ENCODE peak calls at places on chromosomes 1 and 21, in seven cellular contexts. J is left lung, I is activated T-cell treated with anti-CD3 and anti-CD28 coated beads for 24 hours, G is fibroblast of mammary gland, B is GM13977, L is NCI-H1694 treated with DMSO at 0.1 percent for 48 hours, R is HS-27A. K is an unnamed sample.

GRCh38 chr1:205172729-205173366 is 38.7 kb downstream of the DSTYK start:
- DNase-seq in B (no peak), I (no peak), J (no peak), L (no peak), R (peak; percentile 83), G (peak; percentile 98), K (peak; percentile 97)

GRCh38 chr1:228978486-228979324 is 243.4 kb downstream of the RHOU start:
- DNase-seq in B (no peak), R (no peak), I (no peak), G (peak; percentile 49), J (no peak), L (peak; percentile 22), K (peak; percentile 45)

GRCh38 chr1:9061949-9062555 is 7.4 kb downstream of the SLC2A5 start:
- DNase-seq in J (no peak), B (no peak), L (no peak), I (no peak), R (no peak), G (peak; percentile 64), K (peak; percentile 32)

GRCh38 chr1:100164226-100164625 is 13.8 kb downstream of the LRRC39 start:
- DNase-seq in G (peak; percentile 90), J (no peak), I (no peak), L (no peak), R (no peak), B (no peak), K (peak; percentile 93)

GRCh38 chr1:95731466-95731865 is 497.5 kb downstream of the RWDD3 start:
- DNase-seq in I (no peak), G (no peak), R (no peak), B (no peak), J (no peak), L (no peak), K (no peak)

GRCh38 chr1:185719021-185719420 is 15.2 kb upstream of the HMCN1 start:
- DNase-seq in B (no peak), I (no peak), L (no peak), R (peak; percentile 82), J (no peak), G (peak; percentile 99), K (peak; percentile 96)

GRCh38 chr1:154463512-154463990 is 38.5 kb upstream of the TDRD10 start:
- DNase-seq in B (no peak), G (no peak), R (no peak), J (no peak), I (peak; percentile 49), L (no peak), K (peak; percentile 17)

GRCh38 chr1:116465845-116466685 is 93.0 kb downstream of the ATP1A1 start:
- DNase-seq in R (no peak), L (no peak), G (no peak), I (no peak), J (no peak), B (no peak), K (no peak)

GRCh38 chr21:34205811-34206635 is 132.6 kb downstream of the MRPS6 start:
- DNase-seq in J (no peak), G (peak; percentile 54), I (no peak), L (peak; percentile 97), R (no peak), B (peak; percentile 49), K (peak; percentile 31)

GRCh38 chr1:6235302-6235680 is 473 bp downstream of the ICMT start:
- DNase-seq in B (no peak), J (no peak), R (no peak), L (no peak), G (no peak), I (no peak), K (peak; percentile 21)

GRCh38 chr1:14952626-14953314 is 200.8 kb upstream of the TMEM51 start:
- DNase-seq in L (no peak), I (no peak), B (no peak), G (no peak), J (peak; percentile 39), R (no peak), K (peak; percentile 35)

GRCh38 chr1:47776554-47777156 is 220.5 kb downstream of the TRABD2B start:
- DNase-seq in I (no peak), R (no peak), J (peak; percentile 36), B (no peak), L (no peak), G (no peak), K (no peak)

GRCh38 chr1:209870151-209870831 is 42.5 kb downstream of the UTP25 start:
- DNase-seq in J (no peak), I (no peak), R (no peak), G (peak; percentile 73), B (no peak), L (no peak), K (peak; percentile 58)

GRCh38 chr1:53731779-53732305 is 7.1 kb downstream of the GLIS1 start:
- DNase-seq in B (no peak), I (no peak), L (no peak), G (peak; percentile 40), J (no peak), R (no peak), K (no peak)

GRCh38 chr21:41783476-41784150 is 16.8 kb upstream of the RIPK4 start:
- DNase-seq in J (no peak), G (no peak), B (no peak), L (no peak), R (no peak), I (no peak), K (peak; percentile 23)

GRCh38 chr1:108200627-108201106 is 524 bp upstream of the SLC25A24 start:
- DNase-seq in I (peak; percentile 41), G (peak; percentile 84), L (peak; percentile 39), B (peak; percentile 61), R (peak; percentile 64), J (no peak), K (peak; percentile 93)

K was measured in GM23248.